ENCODE peak calls at places on chromosomes 1 and 21, in eight cellular contexts. One of them, this sample, is unnamed.

GRCh38 chr1:36350659-36351171 is 27.3 kb upstream of the EVA1B start:
- DNase-seq in mammary epithelial cell: peak; percentile 74
- DNase-seq in colonic mucosa: no peak
- DNase-seq in aorta: peak; percentile 84
- DNase-seq in transverse colon: no peak
- DNase-seq in esophagus muscularis mucosa: no peak
- DNase-seq in body of pancreas: no peak
- DNase-seq in left ventricle myocardium inferior: no peak
- DNase-seq in this sample: peak; percentile 44

GRCh38 chr1:187842406-187843165 is 1013.8 kb downstream of the PLA2G4A start:
- DNase-seq in mammary epithelial cell: peak; percentile 91
- DNase-seq in colonic mucosa: no peak
- DNase-seq in aorta: peak; percentile 31
- DNase-seq in transverse colon: no peak
- DNase-seq in esophagus muscularis mucosa: no peak
- DNase-seq in body of pancreas: no peak
- DNase-seq in left ventricle myocardium inferior: no peak
- DNase-seq in this sample: no peak

GRCh38 chr1:56509713-56510641 is 69.4 kb downstream of the PLPP3 start:
- DNase-seq in mammary epithelial cell: no peak
- DNase-seq in colonic mucosa: no peak
- DNase-seq in aorta: no peak
- DNase-seq in transverse colon: no peak
- DNase-seq in esophagus muscularis mucosa: no peak
- DNase-seq in body of pancreas: no peak
- DNase-seq in left ventricle myocardium inferior: peak; percentile 19
- DNase-seq in this sample: no peak

GRCh38 chr1:97095764-97096163 is 374.2 kb downstream of the PTBP2 start:
- DNase-seq in mammary epithelial cell: no peak
- DNase-seq in colonic mucosa: no peak
- DNase-seq in aorta: no peak
- DNase-seq in transverse colon: no peak
- DNase-seq in esophagus muscularis mucosa: no peak
- DNase-seq in body of pancreas: no peak
- DNase-seq in left ventricle myocardium inferior: no peak
- DNase-seq in this sample: no peak

GRCh38 chr1:160131803-160132565 is 16.4 kb downstream of the ATP1A2 start:
- DNase-seq in mammary epithelial cell: no peak
- DNase-seq in colonic mucosa: no peak
- DNase-seq in aorta: peak; percentile 84
- DNase-seq in transverse colon: no peak
- DNase-seq in esophagus muscularis mucosa: no peak
- DNase-seq in body of pancreas: peak; percentile 43
- DNase-seq in left ventricle myocardium inferior: peak; percentile 68
- DNase-seq in this sample: no peak

GRCh38 chr1:94962745-94963265 is 35.9 kb upstream of the CNN3 start:
- DNase-seq in mammary epithelial cell: no peak
- DNase-seq in colonic mucosa: peak; percentile 55
- DNase-seq in aorta: no peak
- DNase-seq in transverse colon: peak; percentile 60
- DNase-seq in esophagus muscularis mucosa: no peak
- DNase-seq in body of pancreas: peak; percentile 42
- DNase-seq in left ventricle myocardium inferior: no peak
- DNase-seq in this sample: no peak

GRCh38 chr1:187853505-187853904 is 1024.8 kb downstream of the PLA2G4A start:
- DNase-seq in mammary epithelial cell: no peak
- DNase-seq in colonic mucosa: no peak
- DNase-seq in aorta: no peak
- DNase-seq in transverse colon: no peak
- DNase-seq in esophagus muscularis mucosa: no peak
- DNase-seq in body of pancreas: no peak
- DNase-seq in left ventricle myocardium inferior: no peak
- DNase-seq in this sample: no peak

GRCh38 chr1:90400121-90400520 is 317.0 kb downstream of the BARHL2 start:
- DNase-seq in mammary epithelial cell: peak; percentile 78
- DNase-seq in colonic mucosa: no peak
- DNase-seq in aorta: no peak
- DNase-seq in transverse colon: no peak
- DNase-seq in esophagus muscularis mucosa: no peak
- DNase-seq in body of pancreas: no peak
- DNase-seq in left ventricle myocardium inferior: no peak
- DNase-seq in this sample: no peak

GRCh38 chr1:69673301-69673700 is 105.6 kb downstream of the LRRC7 start:
- DNase-seq in mammary epithelial cell: no peak
- DNase-seq in colonic mucosa: no peak
- DNase-seq in aorta: no peak
- DNase-seq in transverse colon: no peak
- DNase-seq in esophagus muscularis mucosa: no peak
- DNase-seq in body of pancreas: peak; percentile 34
- DNase-seq in left ventricle myocardium inferior: no peak
- DNase-seq in this sample: no peak

GRCh38 chr1:78840447-78841251 is 165.9 kb downstream of the ADGRL4 start:
- DNase-seq in mammary epithelial cell: peak; percentile 34
- DNase-seq in colonic mucosa: no peak
- DNase-seq in aorta: no peak
- DNase-seq in transverse colon: no peak
- DNase-seq in esophagus muscularis mucosa: no peak
- DNase-seq in body of pancreas: peak; percentile 13
- DNase-seq in left ventricle myocardium inferior: no peak
- DNase-seq in this sample: no peak

GRCh38 chr1:46401964-46402626 is 8.0 kb downstream of the FAAH start:
- DNase-seq in mammary epithelial cell: peak; percentile 95
- DNase-seq in colonic mucosa: peak; percentile 93
- DNase-seq in aorta: no peak
- DNase-seq in transverse colon: peak; percentile 87
- DNase-seq in esophagus muscularis mucosa: no peak
- DNase-seq in body of pancreas: peak; percentile 92
- DNase-seq in left ventricle myocardium inferior: peak; percentile 39
- DNase-seq in this sample: no peak

GRCh38 chr1:42747125-42747524 is 7.1 kb upstream of the CLDN19 start:
- DNase-seq in mammary epithelial cell: no peak
- DNase-seq in colonic mucosa: peak; percentile 41
- DNase-seq in aorta: no peak
- DNase-seq in transverse colon: peak; percentile 54
- DNase-seq in esophagus muscularis mucosa: no peak
- DNase-seq in body of pancreas: peak; percentile 60
- DNase-seq in left ventricle myocardium inferior: peak; percentile 40
- DNase-seq in this sample: peak; percentile 67

GRCh38 chr1:222387020-222387816 is 160.7 kb downstream of the HHIPL2 start:
- DNase-seq in mammary epithelial cell: no peak
- DNase-seq in colonic mucosa: no peak
- DNase-seq in aorta: no peak
- DNase-seq in transverse colon: no peak
- DNase-seq in esophagus muscularis mucosa: no peak
- DNase-seq in body of pancreas: no peak
- DNase-seq in left ventricle myocardium inferior: no peak
- DNase-seq in this sample: no peak

GRCh38 chr1:228288536-228289238 is 80.8 kb downstream of the OBSCN start:
- DNase-seq in mammary epithelial cell: no peak
- DNase-seq in colonic mucosa: no peak
- DNase-seq in aorta: peak; percentile 57
- DNase-seq in transverse colon: no peak
- DNase-seq in esophagus muscularis mucosa: no peak
- DNase-seq in body of pancreas: peak; percentile 2
- DNase-seq in left ventricle myocardium inferior: no peak
- DNase-seq in this sample: no peak

GRCh38 chr1:112083487-112083886 is 94.0 kb upstream of the KCND3 start:
- DNase-seq in mammary epithelial cell: peak; percentile 24
- DNase-seq in colonic mucosa: no peak
- DNase-seq in aorta: no peak
- DNase-seq in transverse colon: no peak
- DNase-seq in esophagus muscularis mucosa: no peak
- DNase-seq in body of pancreas: no peak
- DNase-seq in left ventricle myocardium inferior: no peak
- DNase-seq in this sample: no peak

GRCh38 chr1:3996846-3997705 is 97.0 kb upstream of the C1orf174 start:
- DNase-seq in mammary epithelial cell: no peak
- DNase-seq in colonic mucosa: no peak
- DNase-seq in aorta: peak; percentile 30
- DNase-seq in transverse colon: no peak
- DNase-seq in esophagus muscularis mucosa: no peak
- DNase-seq in body of pancreas: no peak
- DNase-seq in left ventricle myocardium inferior: no peak
- DNase-seq in this sample: no peak

GRCh38 chr1:67647036-67647798 is 37.8 kb upstream of the GADD45A start:
- DNase-seq in mammary epithelial cell: no peak
- DNase-seq in colonic mucosa: peak; percentile 49
- DNase-seq in aorta: no peak
- DNase-seq in transverse colon: no peak
- DNase-seq in esophagus muscularis mucosa: peak; percentile 85
- DNase-seq in body of pancreas: peak; percentile 34
- DNase-seq in left ventricle myocardium inferior: no peak
- DNase-seq in this sample: no peak

GRCh38 chr1:174286042-174286441 is 126.7 kb downstream of the RABGAP1L start:
- DNase-seq in mammary epithelial cell: no peak
- DNase-seq in colonic mucosa: no peak
- DNase-seq in aorta: no peak
- DNase-seq in transverse colon: no peak
- DNase-seq in esophagus muscularis mucosa: no peak
- DNase-seq in body of pancreas: no peak
- DNase-seq in left ventricle myocardium inferior: no peak
- DNase-seq in this sample: no peak

GRCh38 chr21:21439761-21440160 is 441.6 kb downstream of the NCAM2 start:
- DNase-seq in mammary epithelial cell: no peak
- DNase-seq in colonic mucosa: no peak
- DNase-seq in aorta: no peak
- DNase-seq in transverse colon: no peak
- DNase-seq in esophagus muscularis mucosa: no peak
- DNase-seq in body of pancreas: no peak
- DNase-seq in left ventricle myocardium inferior: no peak
- DNase-seq in this sample: no peak

GRCh38 chr1:166869318-166870099 is 6.6 kb downstream of the TADA1 start:
- DNase-seq in mammary epithelial cell: no peak
- DNase-seq in colonic mucosa: no peak
- DNase-seq in aorta: no peak
- DNase-seq in transverse colon: no peak
- DNase-seq in esophagus muscularis mucosa: peak; percentile 2
- DNase-seq in body of pancreas: no peak
- DNase-seq in left ventricle myocardium inferior: no peak
- DNase-seq in this sample: no peak
- H3K4me1 ChIP-seq in mammary epithelial cell: peaks cover 7% of the 10 kb centered on the region
- H3K4me1 ChIP-seq in colonic mucosa: no peaks in the 10 kb centered on the region
- H3K4me1 ChIP-seq in aorta: no peaks in the 10 kb centered on the region
- H3K4me1 ChIP-seq in transverse colon: peaks cover 3% of the 10 kb centered on the region
- H3K4me1 ChIP-seq in esophagus muscularis mucosa: peaks cover 36% of the 10 kb centered on the region
- H3K4me1 ChIP-seq in body of pancreas: peaks cover 25% of the 10 kb centered on the region
- H3K4me1 ChIP-seq in left ventricle myocardium inferior: peaks cover 34% of the 10 kb centered on the region
- H3K4me1 ChIP-seq in this sample: peaks cover 10% of the 10 kb centered on the region

GRCh38 chr1:110006516-110006915 is 22.0 kb downstream of the AHCYL1 start:
- DNase-seq in mammary epithelial cell: no peak
- DNase-seq in colonic mucosa: no peak
- DNase-seq in aorta: no peak
- DNase-seq in transverse colon: no peak
- DNase-seq in esophagus muscularis mucosa: no peak
- DNase-seq in body of pancreas: no peak
- DNase-seq in left ventricle myocardium inferior: no peak
- DNase-seq in this sample: no peak
- H3K36me3 ChIP-seq in mammary epithelial cell: peaks cover 11% of the 10 kb centered on the region
- H3K36me3 ChIP-seq in colonic mucosa: no peaks in the 10 kb centered on the region
- H3K36me3 ChIP-seq in aorta: peaks cover 3% of the 10 kb centered on the region
- H3K36me3 ChIP-seq in transverse colon: peaks cover 24% of the 10 kb centered on the region
- H3K36me3 ChIP-seq in esophagus muscularis mucosa: peaks cover 28% of the 10 kb centered on the region
- H3K36me3 ChIP-seq in body of pancreas: peaks cover 6% of the 10 kb centered on the region
- H3K36me3 ChIP-seq in left ventricle myocardium inferior: peaks cover 27% of the 10 kb centered on the region
- H3K36me3 ChIP-seq in this sample: peaks cover 14% of the 10 kb centered on the region

GRCh38 chr1:246460411-246460810 is 46.7 kb downstream of the SMYD3 start:
- DNase-seq in mammary epithelial cell: no peak
- DNase-seq in colonic mucosa: no peak
- DNase-seq in aorta: no peak
- DNase-seq in transverse colon: no peak
- DNase-seq in esophagus muscularis mucosa: no peak
- DNase-seq in body of pancreas: no peak
- DNase-seq in left ventricle myocardium inferior: no peak
- DNase-seq in this sample: no peak

GRCh38 chr1:246459213-246459612 is 47.9 kb downstream of the SMYD3 start:
- DNase-seq in mammary epithelial cell: no peak
- DNase-seq in colonic mucosa: no peak
- DNase-seq in aorta: no peak
- DNase-seq in transverse colon: no peak
- DNase-seq in esophagus muscularis mucosa: no peak
- DNase-seq in body of pancreas: no peak
- DNase-seq in left ventricle myocardium inferior: no peak
- DNase-seq in this sample: no peak

GRCh38 chr1:246450485-246451251 is 56.4 kb downstream of the SMYD3 start:
- DNase-seq in mammary epithelial cell: peak; percentile 23
- DNase-seq in colonic mucosa: no peak
- DNase-seq in aorta: no peak
- DNase-seq in transverse colon: no peak
- DNase-seq in esophagus muscularis mucosa: no peak
- DNase-seq in body of pancreas: no peak
- DNase-seq in left ventricle myocardium inferior: no peak
- DNase-seq in this sample: no peak

GRCh38 chr1:246454655-246455054 is 52.4 kb downstream of the SMYD3 start:
- DNase-seq in mammary epithelial cell: no peak
- DNase-seq in colonic mucosa: no peak
- DNase-seq in aorta: no peak
- DNase-seq in transverse colon: no peak
- DNase-seq in esophagus muscularis mucosa: no peak
- DNase-seq in body of pancreas: no peak
- DNase-seq in left ventricle myocardium inferior: no peak
- DNase-seq in this sample: no peak

GRCh38 chr1:246455487-246455886 is 51.6 kb downstream of the SMYD3 start:
- DNase-seq in mammary epithelial cell: no peak
- DNase-seq in colonic mucosa: no peak
- DNase-seq in aorta: no peak
- DNase-seq in transverse colon: no peak
- DNase-seq in esophagus muscularis mucosa: no peak
- DNase-seq in body of pancreas: no peak
- DNase-seq in left ventricle myocardium inferior: no peak
- DNase-seq in this sample: no peak
- H3K4me1 ChIP-seq in mammary epithelial cell: no peaks in the 10 kb centered on the region
- H3K4me1 ChIP-seq in colonic mucosa: no peaks in the 10 kb centered on the region
- H3K4me1 ChIP-seq in aorta: peaks cover 5% of the 10 kb centered on the region
- H3K4me1 ChIP-seq in transverse colon: no peaks in the 10 kb centered on the region
- H3K4me1 ChIP-seq in esophagus muscularis mucosa: peaks cover 13% of the 10 kb centered on the region
- H3K4me1 ChIP-seq in body of pancreas: no peaks in the 10 kb centered on the region
- H3K4me1 ChIP-seq in left ventricle myocardium inferior: peaks cover 12% of the 10 kb centered on the region
- H3K4me1 ChIP-seq in this sample: no peaks in the 10 kb centered on the region

DNA sequence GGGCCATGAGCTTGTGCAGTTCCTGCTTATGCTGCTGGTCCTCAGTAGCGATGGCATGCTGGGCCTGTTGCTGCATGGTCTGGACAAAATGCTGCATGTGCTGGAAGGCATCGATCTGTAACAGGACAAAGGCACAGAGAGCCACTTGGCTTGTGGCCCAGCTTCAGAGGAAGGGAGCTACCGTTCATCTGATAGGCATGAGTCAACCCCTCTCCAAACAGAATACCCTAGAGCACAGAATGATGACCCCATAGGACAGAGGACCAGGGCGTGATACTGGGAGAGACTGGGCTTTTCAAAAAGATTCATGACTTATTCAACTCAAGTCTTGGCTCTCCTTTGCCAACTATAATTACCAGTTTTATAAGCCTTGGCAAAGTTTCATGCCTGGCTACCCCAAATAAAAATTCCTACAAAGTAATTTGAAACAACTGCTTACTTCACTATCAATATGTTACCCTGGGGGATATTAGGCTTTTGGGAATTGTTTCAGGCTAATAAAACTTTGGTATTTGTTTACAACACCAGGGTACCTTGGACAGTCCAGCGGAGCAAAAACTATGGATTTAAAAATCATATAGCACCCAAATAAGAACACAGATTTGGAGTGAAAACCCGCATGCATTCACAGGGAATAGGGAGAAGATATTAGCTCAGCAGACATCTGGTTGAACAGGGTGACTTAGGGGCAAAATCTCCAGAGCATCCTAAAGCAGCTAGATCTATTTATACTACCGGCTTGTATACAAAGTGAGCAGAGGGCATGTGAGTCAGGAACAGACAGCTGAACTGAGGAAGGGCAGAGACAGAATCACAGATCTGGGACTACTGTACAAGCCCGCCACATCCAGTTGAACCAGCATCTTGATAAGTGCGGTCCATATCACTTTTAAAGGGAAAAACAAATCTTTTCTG is 34.9 kb upstream of the EXOSC10 start:
- DNase-seq in mammary epithelial cell: peak; percentile 62
- DNase-seq in colonic mucosa: no peak
- DNase-seq in aorta: no peak
- DNase-seq in transverse colon: no peak
- DNase-seq in esophagus muscularis mucosa: no peak
- DNase-seq in body of pancreas: no peak
- DNase-seq in left ventricle myocardium inferior: no peak
- DNase-seq in this sample: no peak
- H3K36me3 ChIP-seq in mammary epithelial cell: peaks cover 2% of the 10 kb centered on the region
- H3K36me3 ChIP-seq in colonic mucosa: no peaks in the 10 kb centered on the region
- H3K36me3 ChIP-seq in aorta: peaks cover 13% of the 10 kb centered on the region
- H3K36me3 ChIP-seq in transverse colon: peaks cover 68% of the 10 kb centered on the region
- H3K36me3 ChIP-seq in esophagus muscularis mucosa: peaks cover 94% of the 10 kb centered on the region
- H3K36me3 ChIP-seq in body of pancreas: peaks cover 22% of the 10 kb centered on the region
- H3K36me3 ChIP-seq in left ventricle myocardium inferior: peaks cover 86% of the 10 kb centered on the region
- H3K36me3 ChIP-seq in this sample: peaks cover 36% of the 10 kb centered on the region